ENCODE peak calls at places on chromosomes 5 and 9, in six cellular contexts. Z, L, A, J, K and X are unnamed samples.

GRCh38 chr9:99491408-99492259 is 269.6 kb downstream of the SEC61B start:
- DNase-seq in L (no peak), J (no peak), Z (no peak), K (no peak), A (no peak), X (no peak)

GRCh38 chr5:150487199-150488061 is 20.5 kb upstream of the NDST1 start:
- DNase-seq in J (no peak), K (peak), L (no peak), A (peak), Z (peak), X (no peak)

GRCh38 chr9:19922476-19923118 is 133.8 kb upstream of the SLC24A2 start:
- DNase-seq in K (peak), Z (peak), L (peak), J (peak), A (no peak), X (no peak)

GRCh38 chr5:122751293-122751753 is 23.6 kb upstream of the SNX2 start:
- DNase-seq in A (no peak), Z (peak), L (no peak), J (no peak), K (no peak), X (no peak)

GRCh38 chr9:76644171-76644570 is 120.1 kb upstream of the PCA3 start:
- DNase-seq in A (no peak), J (no peak), Z (no peak), L (no peak), K (no peak), X (no peak)

GRCh38 chr5:107526-107925 is 15.6 kb downstream of the PLEKHG4B start:
- DNase-seq in A (no peak), J (no peak), L (no peak), Z (no peak), K (no peak), X (no peak)

GRCh38 chr5:159655757-159656409 is 260.4 kb upstream of the ADRA1B start:
- DNase-seq in K (no peak), Z (no peak), J (no peak), A (no peak), L (no peak), X (no peak)

GRCh38 chr9:116589392-116590354 is 97.4 kb upstream of the TRIM32 start:
- DNase-seq in A (no peak), L (no peak), Z (peak), J (no peak), K (no peak), X (no peak)

GRCh38 chr5:14572384-14572783 is 9.2 kb upstream of the OTULINL start:
- DNase-seq in K (no peak), A (no peak), J (no peak), Z (no peak), L (no peak), X (no peak)

GRCh38 chr9:29999645-30000044 is 2384.8 kb upstream of the ACO1 start:
- DNase-seq in K (no peak), Z (no peak), A (no peak), J (no peak), L (no peak), X (no peak)

GRCh38 chr9:37534412-37534811 is 41.8 kb downstream of the FBXO10 start:
- DNase-seq in J (no peak), L (no peak), K (no peak), Z (no peak), A (peak), X (no peak)

GRCh38 chr5:87170799-87171198 is 96.9 kb upstream of the RASA1 start:
- DNase-seq in A (no peak), L (no peak), Z (no peak), K (no peak), J (no peak), X (no peak)

GRCh38 chr9:68941780-68942459 is 72.0 kb downstream of the PRKACG start:
- DNase-seq in J (no peak), K (no peak), A (no peak), L (no peak), Z (no peak), X (no peak)

GRCh38 chr5:151699071-151699901 is 12.6 kb upstream of the SPARC start:
- DNase-seq in Z (peak), L (peak), J (no peak), A (peak), K (no peak), X (peak)